ENCODE peak calls at places on chromosome 13, in six cellular contexts. D, N, V, I, U and J are unnamed samples.

GRCh38 chr13:98892077-98892476 is 85.8 kb downstream of the DOCK9 start:
- DNase-seq in D (no peak), N (no peak), V (no peak), I (no peak), U (no peak), J (no peak)

GRCh38 chr13:93413972-93414717 is 187.5 kb downstream of the GPC6 start:
- DNase-seq in D (peak), N (peak), V (no peak), I (no peak), U (peak), J (no peak)

GRCh38 chr13:43388282-43389034 is 365.1 kb downstream of the DNAJC15 start:
- DNase-seq in D (no peak), N (no peak), V (no peak), I (no peak), U (no peak), J (peak)

GRCh38 chr13:45849408-45849807 is 2.1 kb downstream of the SIAH3 start:
- DNase-seq in D (no peak), N (no peak), V (no peak), I (no peak), U (no peak), J (no peak)

GRCh38 chr13:93158565-93158964 is 68.0 kb upstream of the GPC6 start:
- DNase-seq in D (no peak), N (no peak), V (no peak), I (no peak), U (no peak), J (no peak)

GRCh38 chr13:89708013-89708412 is 1639.5 kb upstream of the MIR17HG start:
- DNase-seq in D (no peak), N (no peak), V (no peak), I (no peak), U (no peak), J (no peak)

GRCh38 chr13:99721606-99722384 is 220.5 kb downstream of the TM9SF2 start:
- DNase-seq in D (peak), N (no peak), V (peak), I (no peak), U (no peak), J (no peak)

GRCh38 chr13:28637714-28638355 is 21.1 kb upstream of the POMP start:
- DNase-seq in D (peak), N (no peak), V (no peak), I (no peak), U (no peak), J (no peak)

GRCh38 chr13:103188688-103189326 is 122.6 kb upstream of the SLC10A2 start:
- DNase-seq in D (peak), N (no peak), V (no peak), I (no peak), U (peak), J (no peak)

GRCh38 chr13:100921139-100921538 is 246.5 kb upstream of the TMTC4 start:
- DNase-seq in D (no peak), N (peak), V (no peak), I (no peak), U (no peak), J (no peak)

GRCh38 chr13:113373811-113374485 is 10.0 kb upstream of the GRTP1 start:
- DNase-seq in D (no peak), N (no peak), V (peak), I (no peak), U (no peak), J (no peak)

GRCh38 chr13:49240017-49240416 is 7.7 kb upstream of the CDADC1 start:
- DNase-seq in D (peak), N (peak), V (no peak), I (no peak), U (peak), J (no peak)

GRCh38 chr13:87884874-87885273 is 213.7 kb downstream of the SLITRK5 start:
- DNase-seq in D (peak), N (peak), V (no peak), I (no peak), U (peak), J (no peak)

GRCh38 chr13:79771493-79771892 is 290.5 kb downstream of the NDFIP2 start:
- DNase-seq in D (no peak), N (no peak), V (no peak), I (no peak), U (no peak), J (no peak)
- H3K4me3 ChIP-seq in D (no peak), N (no peak), V (no peak), I (no peak), U (no peak), J (no peak)

GRCh38 chr13:27170221-27170520 is 1.4 kb downstream of the USP12 start:
- DNase-seq in D (peak), N (peak), V (no peak), I (no peak), U (peak), J (no peak)

GRCh38 chr13:27171244-27171829 is at the start of gene USP12:
- DNase-seq in D (no peak), N (peak), V (peak), I (no peak), U (peak), J (no peak)

GRCh38 chr13:27172495-27172842 is 858 bp upstream of the USP12 start:
- DNase-seq in D (peak), N (peak), V (no peak), I (no peak), U (no peak), J (no peak)

GRCh38 chr13:27170521-27171243 is 929 bp downstream of the USP12 start:
- DNase-seq in D (peak), N (no peak), V (peak), I (peak), U (no peak), J (no peak)

GRCh38 chr13:27171830-27172494 is 351 bp upstream of the USP12 start:
- DNase-seq in D (peak), N (peak), V (peak), I (peak), U (peak), J (peak)
- TF ChIP-seq CTCF in D (no peak), N (peak), V (no peak), I (peak), U (no peak), J (no peak)

GRCh38 chr13:41974262-41974900 is 13.5 kb upstream of the VWA8 start:
- DNase-seq in D (no peak), N (no peak), V (no peak), I (no peak), U (no peak), J (no peak)

GRCh38 chr13:41976491-41976890 is 15.6 kb upstream of the VWA8 start:
- DNase-seq in D (no peak), N (no peak), V (no peak), I (no peak), U (no peak), J (no peak)

GRCh38 chr13:41970918-41971317 is 10.0 kb upstream of the VWA8 start:
- DNase-seq in D (no peak), N (no peak), V (no peak), I (no peak), U (no peak), J (no peak)

GRCh38 chr13:41971848-41972247 is 10.9 kb upstream of the VWA8 start:
- DNase-seq in D (no peak), N (no peak), V (no peak), I (no peak), U (no peak), J (no peak)

GRCh38 chr13:41973247-41973741 is 12.4 kb upstream of the VWA8 start:
- DNase-seq in D (peak), N (no peak), V (no peak), I (no peak), U (no peak), J (no peak)
- H3K4me3 ChIP-seq in D (no peak), N (no peak), V (no peak), I (no peak), U (no peak), J (no peak)

GRCh38 chr13:79547211-79547610 is 66.3 kb downstream of the NDFIP2 start:
- DNase-seq in D (no peak), N (no peak), V (no peak), I (no peak), U (no peak), J (no peak)

GRCh38 chr13:79549355-79550106 is 68.6 kb downstream of the NDFIP2 start:
- DNase-seq in D (peak), N (peak), V (no peak), I (no peak), U (peak), J (no peak)

GRCh38 chr13:79547821-79548220 is 66.9 kb downstream of the NDFIP2 start:
- DNase-seq in D (peak), N (no peak), V (no peak), I (no peak), U (no peak), J (no peak)

GRCh38 chr13:79543883-79544282 is 62.9 kb downstream of the NDFIP2 start:
- DNase-seq in D (no peak), N (no peak), V (no peak), I (no peak), U (no peak), J (no peak)

GRCh38 chr13:79548886-79549285 is 67.9 kb downstream of the NDFIP2 start:
- DNase-seq in D (peak), N (peak), V (no peak), I (no peak), U (peak), J (no peak)
- TF ChIP-seq CTCF in D (peak), N (peak), V (no peak), I (no peak), U (peak), J (peak)

DNA sequence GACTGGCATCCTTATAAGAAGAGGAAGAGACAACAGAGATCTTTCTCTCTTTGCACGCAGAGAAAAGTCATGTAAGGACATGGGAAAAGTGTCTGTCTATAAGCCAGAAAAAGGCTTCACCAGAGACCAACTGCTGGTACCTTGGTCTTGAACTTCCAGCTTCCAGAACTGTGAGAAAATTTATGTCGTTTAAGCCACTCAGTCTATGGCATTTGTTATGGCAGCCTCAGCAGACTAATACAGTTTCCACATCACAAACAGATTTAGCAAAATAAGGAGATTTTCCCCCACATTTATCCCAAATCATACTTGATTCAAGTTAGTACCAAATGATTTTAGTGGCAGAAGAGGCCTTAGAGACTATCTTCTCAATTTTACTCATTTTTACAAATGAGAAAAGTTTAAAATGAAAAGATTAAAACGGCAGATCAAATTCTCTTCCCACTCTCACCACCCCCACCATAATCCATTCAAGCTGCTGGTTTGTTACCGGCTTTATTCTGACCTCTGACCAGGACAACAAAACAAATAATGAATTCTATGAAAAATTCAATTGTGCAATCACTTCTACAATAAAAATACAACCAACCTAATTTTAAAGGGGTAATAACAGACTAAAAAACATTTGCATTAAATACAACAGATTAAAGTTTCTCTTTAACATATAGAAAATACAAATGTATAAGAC is 316.3 kb downstream of the TBC1D4 start:
- DNase-seq in D (no peak), N (no peak), V (no peak), I (no peak), U (peak), J (no peak)
- H3K4me3 ChIP-seq in D (no peak), N (no peak), V (no peak), I (no peak), U (no peak), J (no peak)

GRCh38 chr13:77810430-77810829 is 108.2 kb downstream of the EDNRB start:
- DNase-seq in D (peak), N (peak), V (no peak), I (no peak), U (peak), J (no peak)
- TF ChIP-seq CTCF in D (peak), N (peak), V (no peak), I (peak), U (peak), J (peak)

DNA sequence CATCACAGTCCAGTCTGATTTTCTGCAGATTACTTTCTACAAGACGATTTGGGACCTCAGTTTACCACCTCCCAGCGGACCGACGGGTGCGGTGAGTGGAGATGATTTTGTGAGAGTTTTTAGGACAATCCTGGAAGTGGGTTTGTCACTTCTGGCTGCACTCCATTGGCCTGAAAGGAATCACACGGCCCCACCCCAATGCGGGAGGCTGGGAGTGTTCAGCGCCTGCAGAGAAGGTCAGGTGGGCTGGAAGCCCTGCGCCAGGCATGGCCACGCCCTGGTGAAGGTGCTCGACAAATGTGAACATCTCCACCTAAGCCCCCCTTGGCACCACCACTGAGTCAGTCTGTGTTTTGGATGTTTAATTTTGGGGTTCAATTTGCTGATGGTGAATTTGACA is 90.0 kb downstream of the ANKRD10 start:
- DNase-seq in D (no peak), N (no peak), V (no peak), I (no peak), U (no peak), J (no peak)
- H3K4me3 ChIP-seq in D (no peak), N (no peak), V (no peak), I (no peak), U (peak), J (no peak)

DNA sequence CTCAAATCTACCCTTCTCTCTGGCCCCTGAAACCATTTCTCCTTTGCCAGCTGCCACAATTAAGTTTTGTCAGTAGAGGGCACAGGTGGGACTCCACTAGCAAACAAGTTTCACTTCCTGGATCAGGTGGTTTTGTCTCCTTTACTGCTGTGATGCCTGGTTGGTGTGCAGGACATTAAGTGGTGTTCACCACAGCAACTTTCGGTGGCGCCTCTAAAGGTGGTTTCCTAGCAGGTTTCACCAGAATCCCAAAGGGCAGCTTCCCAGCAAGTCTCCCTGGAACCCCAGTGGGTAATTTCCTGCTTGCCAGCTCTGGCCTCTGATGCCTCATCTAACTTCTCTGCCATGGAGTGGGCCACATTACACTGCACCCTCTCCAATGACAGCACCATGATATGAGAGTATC is 16.6 kb downstream of the MED4 start:
- DNase-seq in D (peak), N (no peak), V (no peak), I (no peak), U (no peak), J (no peak)
- TF ChIP-seq CTCF in D (peak), N (no peak), V (no peak), I (peak), U (no peak), J (peak)